ENCODE peak calls at places on chromosome 6, in five cellular contexts. C, U, L, Z and I are unnamed samples.

GRCh38 chr6:1916334-1916985 is 306.7 kb downstream of the FOXC1 start:
- DNase-seq in C (no peak), U (no peak), L (no peak), Z (no peak), I (no peak)

GRCh38 chr6:37517411-37517812 is 17.7 kb upstream of the CCDC167 start:
- DNase-seq in C (no peak), U (no peak), L (no peak), Z (no peak), I (no peak)

GRCh38 chr6:132780770-132781371 is 17.6 kb downstream of the SLC18B1 start:
- DNase-seq in C (no peak), U (peak), L (no peak), Z (no peak), I (no peak)

GRCh38 chr6:109372070-109372585 is 10.1 kb downstream of the CD164 start:
- DNase-seq in C (no peak), U (no peak), L (no peak), Z (no peak), I (no peak)

GRCh38 chr6:130282234-130282995 is 59.7 kb upstream of the SAMD3 start:
- DNase-seq in C (peak), U (peak), L (peak), Z (no peak), I (no peak)

GRCh38 chr6:134240664-134241431 is 77.1 kb downstream of the SGK1 start:
- DNase-seq in C (no peak), U (no peak), L (no peak), Z (no peak), I (no peak)

GRCh38 chr6:83696674-83697073 is 12.2 kb downstream of the SNAP91 start:
- DNase-seq in C (no peak), U (no peak), L (no peak), Z (no peak), I (no peak)

GRCh38 chr6:17927705-17928104 is 59.7 kb downstream of the KIF13A start:
- DNase-seq in C (no peak), U (no peak), L (no peak), Z (no peak), I (no peak)

GRCh38 chr6:43627008-43627825 is 1.8 kb downstream of the GTPBP2 start:
- DNase-seq in C (peak), U (peak), L (peak), Z (peak), I (no peak)

GRCh38 chr6:44029489-44030185 is 97.6 kb downstream of the MRPL14 start:
- DNase-seq in C (no peak), U (no peak), L (no peak), Z (no peak), I (no peak)

GRCh38 chr6:40336986-40337780 is 250.0 kb downstream of the LRFN2 start:
- DNase-seq in C (no peak), U (no peak), L (no peak), Z (no peak), I (no peak)

GRCh38 chr6:13877116-13877515 is 47.6 kb upstream of the RNF182 start:
- DNase-seq in C (no peak), U (no peak), L (no peak), Z (no peak), I (no peak)

GRCh38 chr6:113855500-113856010 is 1.6 kb upstream of the MARCKS start:
- DNase-seq in C (no peak), U (no peak), L (no peak), Z (no peak), I (peak)

GRCh38 chr6:11309947-11310665 is 77.6 kb upstream of the NEDD9 start:
- DNase-seq in C (no peak), U (no peak), L (no peak), Z (no peak), I (no peak)

GRCh38 chr6:49410564-49410963 is 52.5 kb downstream of the MMUT start:
- DNase-seq in C (no peak), U (no peak), L (no peak), Z (no peak), I (no peak)

GRCh38 chr6:110270166-110270565 is 88.0 kb downstream of the METTL24 start:
- DNase-seq in C (no peak), U (no peak), L (no peak), Z (no peak), I (no peak)

GRCh38 chr6:12873706-12874105 is 157.1 kb downstream of the PHACTR1 start:
- DNase-seq in C (no peak), U (no peak), L (no peak), Z (no peak), I (no peak)

GRCh38 chr6:52576392-52577021 is 353 bp downstream of the TRAM2 start:
- DNase-seq in C (peak), U (peak), L (peak), Z (peak), I (no peak)
- TF ChIP-seq SRF in C (no peak), U (no peak), L (no peak), Z (no peak), I (no peak)

DNA sequence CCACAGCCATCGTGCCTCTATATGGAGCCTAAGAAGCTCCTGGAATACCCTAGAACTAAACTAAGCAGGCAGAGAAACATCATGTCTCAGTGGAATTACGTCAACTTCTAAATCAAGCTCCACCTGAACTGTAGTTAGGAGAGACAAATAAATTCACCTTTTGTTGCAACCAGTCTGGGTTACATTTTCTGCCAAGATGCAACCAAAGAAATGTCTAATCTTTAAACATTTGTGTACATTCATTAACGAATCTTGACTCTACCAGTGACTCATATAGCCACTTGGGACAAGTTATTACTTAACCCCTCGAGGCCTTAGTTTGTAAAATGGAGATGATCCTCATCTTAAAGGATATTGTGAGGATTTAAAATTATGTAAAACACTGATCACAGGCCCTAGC is 8.9 kb downstream of the PTPRK start:
- DNase-seq in C (no peak), U (no peak), L (no peak), Z (peak), I (no peak)
- TF ChIP-seq SRF in C (no peak), U (no peak), L (no peak), Z (no peak), I (no peak)

GRCh38 chr6:142926494-142927273 is 18.3 kb downstream of the HIVEP2 start:
- DNase-seq in C (no peak), U (peak), L (peak), Z (no peak), I (peak)
- TF ChIP-seq SRF in C (no peak), U (peak), L (no peak), Z (peak), I (no peak)

GRCh38 chr6:100232791-100233573 is 231.7 kb downstream of the SIM1 start:
- DNase-seq in C (no peak), U (no peak), L (no peak), Z (no peak), I (no peak)

GRCh38 chr6:100234625-100235024 is 230.1 kb downstream of the SIM1 start:
- DNase-seq in C (no peak), U (no peak), L (no peak), Z (no peak), I (no peak)

GRCh38 chr6:100240798-100241197 is 223.9 kb downstream of the SIM1 start:
- DNase-seq in C (no peak), U (no peak), L (no peak), Z (no peak), I (no peak)

DNA sequence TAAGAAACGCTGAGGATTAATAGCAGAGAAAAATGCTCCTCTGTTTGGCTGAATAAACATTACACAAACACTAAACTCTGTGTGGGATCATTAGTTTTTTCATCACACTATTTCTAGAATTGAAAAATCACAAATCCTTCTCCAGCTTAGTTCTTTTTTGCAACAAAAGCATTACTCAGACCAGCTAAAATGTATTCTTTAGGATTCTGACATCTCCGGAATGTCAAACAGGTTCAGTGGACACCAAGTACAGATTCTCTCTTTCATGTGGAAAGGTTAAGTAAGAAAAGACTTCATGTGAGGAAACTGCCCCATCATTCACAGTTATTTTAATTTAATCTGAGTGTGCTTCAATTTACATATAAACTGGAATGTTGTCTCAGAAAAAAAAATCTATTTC is 226.8 kb downstream of the SIM1 start:
- DNase-seq in C (no peak), U (no peak), L (no peak), Z (no peak), I (no peak)
- TF ChIP-seq SRF in C (no peak), U (no peak), L (no peak), Z (no peak), I (no peak)

DNA sequence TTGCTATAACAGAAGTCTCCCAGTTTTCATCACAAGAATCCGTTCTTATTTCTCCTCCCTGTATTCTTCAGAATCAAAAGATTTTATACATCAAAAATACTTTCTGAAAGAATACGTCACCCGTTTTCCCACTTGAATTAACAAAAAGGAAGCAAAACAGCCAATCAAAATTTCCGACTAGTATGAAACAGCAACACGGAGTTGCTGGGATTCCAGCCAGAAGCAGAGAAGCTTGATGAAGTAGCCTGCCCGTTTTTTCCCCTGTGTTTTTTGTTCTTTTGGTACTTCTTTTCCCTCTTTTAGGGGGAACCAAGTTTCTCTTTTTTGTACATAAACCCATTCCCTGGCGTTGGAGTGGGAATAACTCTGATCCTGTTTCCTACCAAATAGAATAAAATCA is 14.6 kb downstream of the TXLNB start:
- DNase-seq in C (no peak), U (no peak), L (no peak), Z (no peak), I (no peak)
- TF ChIP-seq SRF in C (no peak), U (no peak), L (no peak), Z (no peak), I (no peak)

DNA sequence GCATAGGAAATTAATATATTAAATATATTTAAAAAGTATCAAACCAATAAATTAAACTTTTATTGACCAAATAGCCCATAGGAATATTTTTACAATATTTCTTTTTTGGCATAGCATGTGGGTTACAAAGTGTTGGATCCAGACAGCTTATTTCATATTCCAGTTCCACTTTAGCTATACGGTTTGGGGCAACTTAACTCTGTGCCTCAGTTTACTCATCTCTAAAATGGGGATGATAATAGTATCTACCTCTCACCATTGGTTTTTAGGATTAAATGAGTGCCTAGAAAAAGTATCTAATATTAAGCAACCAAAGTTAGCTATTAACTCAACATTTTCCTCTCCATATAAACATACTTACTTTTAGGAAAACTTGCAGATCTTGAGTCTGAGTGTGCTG is 243.8 kb downstream of the TBC1D32 start:
- DNase-seq in C (no peak), U (no peak), L (no peak), Z (no peak), I (no peak)
- TF ChIP-seq SRF in C (no peak), U (no peak), L (no peak), Z (no peak), I (no peak)

GRCh38 chr6:41970436-41970846 is 28.8 kb upstream of the CCND3 start:
- DNase-seq in C (no peak), U (no peak), L (no peak), Z (no peak), I (no peak)

GRCh38 chr6:41965429-41966213 is 24.0 kb upstream of the CCND3 start:
- DNase-seq in C (no peak), U (peak), L (no peak), Z (no peak), I (peak)

GRCh38 chr6:41966214-41966920 is 24.8 kb upstream of the CCND3 start:
- DNase-seq in C (no peak), U (no peak), L (no peak), Z (no peak), I (no peak)

GRCh38 chr6:41966961-41967311 is 25.3 kb upstream of the CCND3 start:
- DNase-seq in C (peak), U (peak), L (peak), Z (no peak), I (no peak)

GRCh38 chr6:41967312-41968287 is 26.0 kb upstream of the CCND3 start:
- DNase-seq in C (peak), U (no peak), L (peak), Z (no peak), I (no peak)
- TF ChIP-seq SRF in C (no peak), U (no peak), L (peak), Z (no peak), I (no peak)

GRCh38 chr6:4413073-4413472 is 277.7 kb upstream of the ECI2 start:
- DNase-seq in C (no peak), U (no peak), L (no peak), Z (no peak), I (no peak)
- TF ChIP-seq SRF in C (no peak), U (no peak), L (no peak), Z (no peak), I (no peak)

GRCh38 chr6:56399250-56399671 is 151.9 kb upstream of the COL21A1 start:
- DNase-seq in C (no peak), U (peak), L (no peak), Z (no peak), I (peak)
- TF ChIP-seq SRF in C (no peak), U (no peak), L (no peak), Z (no peak), I (no peak)